ENCODE peak calls at places on chromosomes 3 and 15, in eight cellular contexts. X is GM12864; U is EH; L is M059J; K is LNCaP clone FGC; C is effector CD4-positive, alpha-beta T cell; D is astrocyte of the spinal cord; P is activated CD8-positive, alpha-beta memory T cell treated with anti-CD3 and anti-CD28 coated beads, Interleukin-2, amount 50 U/mL, for 48 hours. N is an unnamed sample.

GRCh38 chr15:89801471-89802205 is 13.0 kb downstream of the ANPEP start:
- DNase-seq in P (no peak), L (no peak), D (no peak), C (no peak), X (no peak), U (no peak), K (no peak), N (no peak)

GRCh38 chr15:89129123-89129815 is 41.0 kb downstream of the ABHD2 start:
- DNase-seq in P (peak), K (peak), C (peak), X (no peak), L (peak), U (peak), D (no peak), N (no peak)

GRCh38 chr15:82045179-82045891 is 483 bp downstream of the MEX3B start:
- DNase-seq in X (no peak), D (peak), U (peak), K (no peak), L (peak), C (no peak), P (peak), N (peak)

GRCh38 chr15:100105101-100105500 is 236.7 kb downstream of the ADAMTS17 start:
- DNase-seq in K (no peak), L (no peak), D (no peak), C (no peak), U (no peak), P (peak), X (no peak), N (no peak)

GRCh38 chr15:33243869-33244268 is 49.4 kb upstream of the FMN1 start:
- DNase-seq in L (peak), C (no peak), X (no peak), U (peak), D (peak), P (no peak), K (no peak), N (peak)

GRCh38 chr3:169241928-169242751 is 421.4 kb downstream of the MECOM start:
- DNase-seq in K (no peak), P (no peak), L (peak), D (peak), X (no peak), C (no peak), U (peak), N (peak)

GRCh38 chr3:99562990-99563607 is 75.3 kb upstream of the COL8A1 start:
- DNase-seq in D (peak), P (no peak), U (peak), K (no peak), L (peak), X (no peak), C (no peak), N (no peak)

GRCh38 chr3:165994293-165994692 is 157.1 kb upstream of the BCHE start:
- DNase-seq in P (no peak), C (no peak), U (no peak), L (no peak), D (no peak), K (no peak), X (no peak), N (no peak)

GRCh38 chr15:43527016-43527801 is 9.8 kb downstream of the MAP1A start:
- DNase-seq in U (no peak), K (no peak), D (no peak), P (no peak), L (no peak), C (no peak), X (no peak), N (no peak)

GRCh38 chr15:57969355-57969754 is 96.2 kb downstream of the ALDH1A2 start:
- DNase-seq in X (no peak), K (no peak), D (peak), L (peak), U (peak), P (no peak), C (no peak), N (no peak)

GRCh38 chr3:151537751-151538150 is 76.9 kb upstream of the IGSF10 start:
- DNase-seq in P (no peak), C (no peak), U (peak), L (peak), X (no peak), K (no peak), D (peak), N (no peak)

GRCh38 chr15:58336161-58336560 is 95.6 kb upstream of the LIPC start:
- DNase-seq in X (no peak), D (no peak), C (no peak), P (no peak), L (no peak), K (no peak), U (no peak), N (no peak)

GRCh38 chr3:139935866-139936817 is 1.2 kb downstream of the CLSTN2 start:
- DNase-seq in K (no peak), P (no peak), D (peak), X (no peak), L (peak), U (peak), C (no peak), N (no peak)

GRCh38 chr3:3209714-3210113 is 30.2 kb upstream of the CRBN start:
- DNase-seq in C (no peak), P (no peak), L (no peak), D (no peak), X (no peak), U (no peak), K (no peak), N (no peak)

GRCh38 chr3:156516284-156516683 is 38.6 kb downstream of the SSR3 start:
- DNase-seq in L (no peak), P (no peak), C (no peak), X (no peak), U (no peak), K (no peak), D (no peak), N (no peak)

GRCh38 chr3:31106204-31106603 is 211.7 kb upstream of the GADL1 start:
- DNase-seq in L (peak), K (no peak), X (no peak), U (peak), P (no peak), C (no peak), D (peak), N (no peak)

GRCh38 chr15:91535856-91536500 is 317.5 kb upstream of the SLCO3A1 start:
- DNase-seq in L (no peak), P (no peak), K (no peak), X (no peak), U (peak), D (peak), C (no peak), N (no peak)

GRCh38 chr15:31930967-31931366 is 99.3 kb upstream of the CHRNA7 start:
- DNase-seq in C (no peak), D (no peak), K (no peak), L (no peak), X (no peak), U (no peak), P (no peak), N (no peak)

GRCh38 chr3:161914703-161915102 is 418.1 kb downstream of the OTOL1 start:
- DNase-seq in U (peak), L (peak), K (peak), P (no peak), C (no peak), D (peak), X (no peak), N (peak)

GRCh38 chr3:80097674-80098073 is 329.9 kb upstream of the ROBO1 start:
- DNase-seq in X (no peak), U (no peak), C (no peak), D (no peak), P (no peak), L (peak), K (no peak), N (no peak)

GRCh38 chr15:101124731-101125558 is 126.9 kb downstream of the CHSY1 start:
- DNase-seq in U (peak), D (peak), X (no peak), K (no peak), L (peak), P (no peak), C (no peak), N (no peak)

GRCh38 chr15:38626443-38627050 is 61.9 kb upstream of the RASGRP1 start:
- DNase-seq in D (no peak), K (no peak), U (no peak), C (no peak), X (no peak), L (no peak), P (no peak), N (no peak)

GRCh38 chr3:82384176-82384575 is 622.7 kb upstream of the GBE1 start:
- DNase-seq in X (no peak), P (no peak), U (no peak), L (no peak), K (no peak), D (no peak), C (no peak), N (no peak)

GRCh38 chr15:99962006-99962561 is 228.8 kb upstream of the LYSMD4 start:
- DNase-seq in X (no peak), K (no peak), C (no peak), P (peak), U (no peak), L (no peak), D (no peak), N (no peak)

GRCh38 chr15:100190675-100191074 is 151.1 kb downstream of the ADAMTS17 start:
- DNase-seq in D (no peak), K (no peak), X (no peak), C (no peak), P (peak), U (no peak), L (no peak), N (no peak)

GRCh38 chr3:133674290-133674912 is 12.7 kb upstream of the TOPBP1 start:
- DNase-seq in K (no peak), U (no peak), D (no peak), P (no peak), C (no peak), L (no peak), X (no peak), N (no peak)

GRCh38 chr3:108780235-108780634 is 23.0 kb upstream of the RETNLB start:
- DNase-seq in L (no peak), D (no peak), P (no peak), U (no peak), C (peak), K (no peak), X (no peak), N (no peak)

N was measured in smooth muscle cell of the brain vasculature.